ENCODE peak calls at places on chromosomes 5 and 9, in six cellular contexts. S is thyroid gland; D is foreskin keratinocyte; Q is GM23338; F is PC-3; M is effector memory CD4-positive, alpha-beta T cell. U is an unnamed sample.

GRCh38 chr9:36912620-36913019 is 121.4 kb downstream of the PAX5 start:
- DNase-seq in S (no peak), D (no peak), Q (no peak), F (no peak), M (no peak), U (no peak)

GRCh38 chr5:77627869-77628674 is 10.4 kb downstream of the OTP start:
- DNase-seq in S (no peak), D (no peak), Q (peak), F (no peak), M (no peak), U (no peak)

GRCh38 chr9:136171801-136172411 is 33.0 kb downstream of the LHX3 start:
- DNase-seq in S (no peak), D (no peak), Q (no peak), F (peak), M (no peak), U (no peak)

GRCh38 chr9:110050925-110051355 is 157.0 kb downstream of the C9orf152 start:
- DNase-seq in S (no peak), D (peak), Q (no peak), F (peak), M (no peak), U (peak)

GRCh38 chr5:164153469-164154172 is 648.2 kb downstream of the MAT2B start:
- DNase-seq in S (no peak), D (no peak), Q (no peak), F (peak), M (no peak), U (no peak)

GRCh38 chr5:60677831-60678664 is 21.9 kb downstream of the DEPDC1B start:
- DNase-seq in S (no peak), D (peak), Q (peak), F (peak), M (no peak), U (no peak)

GRCh38 chr5:82620957-82621600 is 342.9 kb upstream of the RPS23 start:
- DNase-seq in S (peak), D (no peak), Q (no peak), F (peak), M (no peak), U (no peak)

GRCh38 chr5:148902478-148902877 is 76.1 kb downstream of the ADRB2 start:
- DNase-seq in S (no peak), D (no peak), Q (no peak), F (no peak), M (no peak), U (no peak)

GRCh38 chr9:13278368-13279246 is 885 bp downstream of the MPDZ start:
- DNase-seq in S (peak), D (peak), Q (peak), F (peak), M (no peak), U (no peak)

GRCh38 chr9:114034176-114034575 is 43.9 kb downstream of the AMBP start:
- DNase-seq in S (no peak), D (no peak), Q (no peak), F (no peak), M (no peak), U (no peak)

GRCh38 chr9:70409800-70410199 is 4.7 kb downstream of the KLF9 start:
- DNase-seq in S (no peak), D (no peak), Q (no peak), F (no peak), M (no peak), U (no peak)
- H3K27ac ChIP-seq in S (peak), D (peak), Q (no peak), F (no peak), M (no peak), U (no peak)

GRCh38 chr9:86344818-86345217 is 9.4 kb downstream of the TUT7 start:
- DNase-seq in S (no peak), D (no peak), Q (no peak), F (no peak), M (no peak), U (no peak)

GRCh38 chr9:86342269-86342668 is 11.9 kb downstream of the TUT7 start:
- DNase-seq in S (no peak), D (no peak), Q (no peak), F (no peak), M (no peak), U (no peak)

GRCh38 chr9:86337469-86338107 is 16.6 kb downstream of the TUT7 start:
- DNase-seq in S (no peak), D (no peak), Q (no peak), F (no peak), M (no peak), U (no peak)

GRCh38 chr9:86340356-86341006 is 13.7 kb downstream of the TUT7 start:
- DNase-seq in S (no peak), D (no peak), Q (no peak), F (no peak), M (no peak), U (no peak)

DNA sequence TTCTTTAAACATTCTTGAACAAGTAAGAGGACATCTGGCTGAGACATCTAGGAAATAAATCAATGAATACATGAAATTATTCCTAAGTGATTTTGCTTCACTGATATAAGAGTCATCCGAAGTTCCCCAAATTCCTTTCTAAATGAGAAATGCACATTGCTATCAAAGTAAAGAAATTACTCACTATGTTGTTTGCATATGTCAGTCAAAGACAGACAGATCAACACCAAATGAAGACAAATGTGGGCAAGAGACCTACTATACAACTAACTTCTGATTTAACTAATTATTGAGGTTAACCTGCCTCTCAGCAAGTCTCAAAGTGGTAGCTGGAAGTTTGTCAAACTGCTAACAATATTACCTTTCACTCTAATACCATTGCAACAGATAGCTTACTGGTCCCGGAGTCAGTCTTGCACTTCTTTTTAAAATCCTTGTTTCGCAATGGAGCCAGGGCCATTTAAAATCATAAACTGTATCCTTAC is 13.2 kb downstream of the TUT7 start:
- DNase-seq in S (no peak), D (peak), Q (no peak), F (peak), M (no peak), U (no peak)
- H3K27ac ChIP-seq in S (no peak), D (no peak), Q (no peak), F (peak), M (no peak), U (peak)

GRCh38 chr9:35907732-35908483 is 1.4 kb upstream of the SPAAR start:
- DNase-seq in S (peak), D (peak), Q (peak), F (peak), M (no peak), U (no peak)

GRCh38 chr9:35906923-35907699 is 1.1 kb downstream of the HRCT1 start:
- DNase-seq in S (peak), D (peak), Q (no peak), F (peak), M (no peak), U (no peak)

GRCh38 chr9:35909687-35910612 is 660 bp downstream of the SPAAR start:
- DNase-seq in S (no peak), D (no peak), Q (no peak), F (no peak), M (no peak), U (no peak)

GRCh38 chr9:35909274-35909673 is at the start of gene SPAAR:
- DNase-seq in S (no peak), D (no peak), Q (no peak), F (no peak), M (no peak), U (no peak)

GRCh38 chr9:35908484-35909125 is 685 bp upstream of the SPAAR start:
- DNase-seq in S (no peak), D (no peak), Q (no peak), F (peak), M (no peak), U (no peak)
- H3K27ac ChIP-seq in S (peak), D (peak), Q (peak), F (peak), M (no peak), U (peak)

GRCh38 chr9:107019216-107019615 is 156.2 kb downstream of the ZNF462 start:
- DNase-seq in S (no peak), D (no peak), Q (no peak), F (peak), M (no peak), U (no peak)
- H3K27ac ChIP-seq in S (peak), D (no peak), Q (no peak), F (no peak), M (no peak), U (no peak)

GRCh38 chr5:68334550-68334880 is 119.0 kb downstream of the PIK3R1 start:
- DNase-seq in S (no peak), D (no peak), Q (no peak), F (no peak), M (no peak), U (no peak)
- H3K27ac ChIP-seq in S (no peak), D (peak), Q (no peak), F (no peak), M (no peak), U (peak)

DNA sequence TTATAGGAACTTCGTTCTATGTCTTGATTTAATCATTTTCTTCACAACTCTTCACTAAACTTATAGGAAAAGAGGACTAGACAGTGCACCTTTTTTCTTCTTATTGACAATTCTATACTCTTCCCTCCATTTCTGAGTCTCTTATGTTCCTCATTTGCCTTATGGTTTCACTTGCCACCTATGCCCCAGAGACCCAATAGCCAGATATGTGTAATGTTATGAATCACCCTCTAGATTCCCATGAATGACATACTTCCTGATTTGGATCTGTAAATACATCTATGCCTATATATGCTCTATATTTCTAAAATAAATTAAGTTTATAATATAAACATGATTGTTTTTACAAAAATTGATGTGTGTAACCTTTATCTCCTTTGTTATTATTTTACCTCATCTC is 514.1 kb upstream of the MEF2C start:
- DNase-seq in S (no peak), D (peak), Q (no peak), F (peak), M (no peak), U (no peak)
- H3K27ac ChIP-seq in S (no peak), D (no peak), Q (no peak), F (peak), M (no peak), U (no peak)

DNA sequence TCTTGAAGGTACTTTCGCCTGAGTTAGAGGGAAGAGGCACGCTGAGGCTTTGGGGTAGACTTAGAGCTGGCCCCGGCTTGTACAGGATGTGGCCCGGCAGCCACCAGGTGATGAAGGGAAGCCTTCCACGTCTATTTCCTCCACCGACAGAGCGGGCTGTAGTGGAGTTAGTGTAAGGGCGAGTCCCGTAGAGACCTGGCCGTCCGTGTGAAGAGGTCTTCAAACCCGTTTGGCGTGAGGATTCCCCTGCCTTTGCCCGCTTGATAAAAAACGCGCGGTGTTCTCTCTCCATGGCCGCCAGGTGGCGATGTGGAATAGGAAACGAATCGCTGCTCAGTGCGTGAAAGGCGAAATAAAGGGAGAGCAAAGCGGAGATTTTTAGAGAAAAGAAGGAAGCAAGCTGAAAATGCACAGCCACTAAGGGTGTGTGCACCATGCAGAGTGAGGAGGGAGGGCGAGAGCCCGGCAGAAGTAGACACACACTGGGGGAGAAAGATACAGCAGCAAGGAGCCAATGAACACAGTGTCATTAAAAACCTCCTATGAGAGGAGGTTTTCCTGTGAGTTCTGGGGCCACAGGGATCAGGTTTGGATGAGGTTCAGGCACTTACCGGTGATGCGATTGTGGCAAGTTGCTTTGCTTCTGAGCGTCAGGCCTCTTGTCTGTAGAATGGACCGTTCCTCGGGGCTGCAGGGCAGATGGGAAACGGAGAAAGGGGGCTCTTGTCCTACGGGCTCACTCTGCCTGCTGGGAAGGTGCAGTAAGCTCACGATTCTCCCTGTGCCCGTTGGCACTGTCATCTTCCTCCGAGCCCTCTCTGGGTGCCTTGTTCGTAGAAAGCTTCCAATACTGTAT is 34.2 kb downstream of the STC2 start:
- DNase-seq in S (peak), D (peak), Q (peak), F (peak), M (no peak), U (no peak)
- H3K27ac ChIP-seq in S (no peak), D (no peak), Q (no peak), F (no peak), M (no peak), U (no peak)

DNA sequence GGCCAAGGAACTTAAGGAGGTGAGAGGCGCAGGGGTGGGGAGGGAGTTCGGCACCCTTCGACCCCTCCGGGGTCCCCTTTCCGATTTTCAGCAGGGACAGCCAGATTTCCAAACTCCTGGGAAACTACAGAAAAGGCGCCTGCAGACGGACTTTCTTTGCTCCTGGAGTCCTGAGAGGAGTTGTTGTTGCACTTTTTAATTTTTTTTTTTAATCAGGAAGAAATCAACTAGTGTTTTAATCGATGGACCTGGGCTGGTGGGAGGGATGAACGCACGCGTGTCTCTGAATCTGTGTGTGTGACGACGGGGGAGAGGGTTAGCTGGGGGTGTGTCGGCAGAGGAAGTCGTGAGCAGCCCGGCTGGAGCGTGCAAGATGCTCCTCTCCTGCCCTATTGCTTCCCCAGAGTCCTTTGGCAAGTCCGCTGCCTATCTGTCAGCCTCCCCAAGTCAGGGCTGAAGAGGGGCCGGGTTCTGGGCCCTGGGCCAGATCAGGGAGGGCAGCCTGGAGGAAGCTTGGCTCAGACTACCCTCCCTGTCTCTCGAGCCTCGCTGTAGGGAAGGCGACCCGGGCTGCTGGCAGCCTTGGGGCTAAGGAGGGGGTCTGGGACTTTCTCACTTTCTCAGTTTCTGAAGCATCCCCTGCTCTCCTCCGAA is 654 bp downstream of the PRR16 start:
- DNase-seq in S (peak), D (peak), Q (peak), F (peak), M (no peak), U (no peak)
- H3K27ac ChIP-seq in S (no peak), D (no peak), Q (no peak), F (no peak), M (no peak), U (no peak)

DNA sequence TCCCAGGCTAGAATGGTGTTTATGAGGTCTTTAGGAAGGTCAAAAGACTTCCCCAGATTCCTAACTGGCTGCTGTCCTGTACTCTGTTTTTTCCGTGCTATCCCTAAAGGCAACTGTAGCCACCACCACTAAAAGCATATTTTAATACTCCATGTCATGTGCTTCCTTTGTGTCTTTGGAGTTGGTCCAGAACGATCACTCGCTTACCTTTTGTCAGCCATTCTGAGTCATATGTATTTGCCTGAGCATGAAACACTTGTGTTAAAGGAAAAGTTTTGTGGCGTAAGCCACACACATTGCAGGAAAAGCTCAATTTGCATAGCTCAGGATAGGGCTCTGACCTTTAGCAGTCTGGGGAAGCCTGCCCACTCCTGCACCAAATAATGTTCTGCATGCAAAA is 299.6 kb downstream of the NTRK2 start:
- DNase-seq in S (no peak), D (peak), Q (no peak), F (peak), M (no peak), U (peak)
- H3K27ac ChIP-seq in S (no peak), D (peak), Q (no peak), F (no peak), M (no peak), U (no peak)

GRCh38 chr5:54654211-54654610 is 136.7 kb downstream of the SNX18 start:
- DNase-seq in S (no peak), D (no peak), Q (no peak), F (no peak), M (no peak), U (no peak)
- H3K27ac ChIP-seq in S (no peak), D (no peak), Q (no peak), F (no peak), M (no peak), U (no peak)

U was measured in epithelial cell of prostate.